ENCODE peak calls at places on chromosome 16, in eight cellular contexts. V, Y, F, Q, X, C, W and L are unnamed samples.

GRCh38 chr16:28915181-28915580 is 9.9 kb downstream of the RABEP2 start:
- DNase-seq in Y (no peak), X (no peak), Q (peak), C (no peak), F (no peak), V (peak), W (no peak), L (no peak)

GRCh38 chr16:53546988-53547391 is 44.0 kb upstream of the AKTIP start:
- DNase-seq in Q (peak), F (no peak), X (no peak), W (no peak), C (no peak), V (peak), Y (no peak), L (no peak)

GRCh38 chr16:48087639-48088038 is 68.2 kb downstream of the ABCC12 start:
- DNase-seq in W (no peak), Q (no peak), C (no peak), X (no peak), F (no peak), V (no peak), Y (no peak), L (no peak)

GRCh38 chr16:28090646-28091377 is 27.3 kb upstream of the GSG1L start:
- DNase-seq in Q (peak), C (no peak), V (peak), Y (no peak), X (no peak), W (no peak), F (peak), L (no peak)

GRCh38 chr16:81758376-81758775 is 20.7 kb upstream of the PLCG2 start:
- DNase-seq in Q (no peak), F (no peak), V (peak), W (no peak), X (no peak), Y (no peak), C (no peak), L (no peak)

GRCh38 chr16:25066747-25067631 is 44.6 kb upstream of the LCMT1 start:
- DNase-seq in Y (peak), C (peak), Q (peak), X (peak), F (peak), V (peak), W (peak), L (peak)

GRCh38 chr16:86510465-86511261 is at the start of gene FOXF1:
- DNase-seq in Q (peak), W (no peak), Y (no peak), V (no peak), C (no peak), F (no peak), X (no peak), L (no peak)

GRCh38 chr16:50841081-50841886 is 99.4 kb downstream of the CYLD start:
- DNase-seq in Q (no peak), Y (no peak), W (no peak), V (no peak), C (peak), F (no peak), X (no peak), L (no peak)

GRCh38 chr16:20624882-20625807 is 49.0 kb upstream of the ACSM2B start:
- DNase-seq in V (no peak), Y (no peak), W (no peak), F (no peak), X (no peak), C (no peak), Q (no peak), L (no peak)

GRCh38 chr16:24539850-24540484 is 601 bp downstream of the RBBP6 start:
- DNase-seq in W (no peak), V (no peak), F (no peak), X (peak), Q (no peak), Y (no peak), C (no peak), L (peak)

GRCh38 chr16:81443688-81444447 is 740 bp upstream of the CMIP start:
- DNase-seq in C (no peak), V (no peak), X (peak), Y (no peak), Q (no peak), F (no peak), W (no peak), L (no peak)

GRCh38 chr16:9345889-9346288 is 254.4 kb downstream of the HAPSTR1 start:
- DNase-seq in W (no peak), Q (no peak), F (no peak), X (no peak), Y (no peak), V (no peak), C (no peak), L (no peak)

GRCh38 chr16:85586360-85587145 is 26.6 kb upstream of the GSE1 start:
- DNase-seq in C (no peak), V (peak), Y (no peak), F (peak), W (no peak), X (no peak), Q (peak), L (no peak)

GRCh38 chr16:10950393-10950792 is 6.0 kb downstream of the CLEC16A start:
- DNase-seq in F (no peak), X (no peak), Q (no peak), W (no peak), V (no peak), C (no peak), Y (no peak), L (no peak)

GRCh38 chr16:15523092-15523541 is 88.7 kb downstream of the BMERB1 start:
- DNase-seq in V (no peak), W (peak), X (peak), C (no peak), Y (no peak), Q (no peak), F (no peak), L (no peak)

GRCh38 chr16:66653581-66654350 is 42.8 kb downstream of the CMTM4 start:
- DNase-seq in F (no peak), Q (no peak), Y (no peak), W (no peak), X (no peak), C (no peak), V (no peak), L (no peak)

GRCh38 chr16:23757937-23758619 is 3.3 kb downstream of the CHP2 start:
- DNase-seq in F (no peak), V (no peak), C (no peak), Y (no peak), X (no peak), W (no peak), Q (no peak), L (no peak)

GRCh38 chr16:89308391-89309333 is 91.2 kb downstream of the ZNF778 start:
- DNase-seq in Q (no peak), V (no peak), X (no peak), Y (no peak), W (no peak), C (no peak), F (peak), L (peak)

GRCh38 chr16:68003031-68003430 is 3.7 kb upstream of the DPEP2 start:
- DNase-seq in V (peak), C (no peak), Y (no peak), X (no peak), Q (no peak), F (no peak), W (no peak), L (no peak)

GRCh38 chr16:11615756-11616447 is 29.2 kb upstream of the LITAF start:
- DNase-seq in Y (no peak), W (no peak), X (no peak), F (no peak), V (no peak), C (no peak), Q (no peak), L (no peak)

GRCh38 chr16:4033951-4034350 is 82.3 kb downstream of the ADCY9 start:
- DNase-seq in Y (no peak), V (no peak), Q (no peak), X (no peak), F (no peak), W (no peak), C (no peak), L (no peak)

GRCh38 chr16:87686697-87687570 is 78.9 kb downstream of the KLHDC4 start:
- DNase-seq in Y (no peak), C (no peak), Q (no peak), F (no peak), W (no peak), X (no peak), V (peak), L (no peak)

GRCh38 chr16:275786-276232 is at the start of gene RGS11:
- DNase-seq in W (no peak), C (no peak), Y (no peak), Q (no peak), V (no peak), F (peak), X (no peak), L (no peak)

GRCh38 chr16:259226-259625 is 16.5 kb downstream of the RGS11 start:
- DNase-seq in C (no peak), Q (no peak), Y (no peak), W (no peak), V (no peak), X (no peak), F (no peak), L (no peak)

GRCh38 chr16:4350365-4350786 is 745 bp downstream of the PAM16 start:
- DNase-seq in W (no peak), Y (no peak), Q (no peak), V (no peak), F (no peak), X (no peak), C (no peak), L (no peak)

GRCh38 chr16:87850009-87851006 is 19.0 kb downstream of the SLC7A5 start:
- DNase-seq in V (peak), Y (peak), Q (peak), W (no peak), X (peak), C (no peak), F (peak), L (peak)

GRCh38 chr16:66107661-66108060 is 258.8 kb upstream of the CDH5 start:
- DNase-seq in Q (peak), Y (no peak), W (no peak), F (no peak), V (peak), C (no peak), X (no peak), L (no peak)

GRCh38 chr16:27431773-27432599 is 30.0 kb downstream of the IL21R start:
- DNase-seq in V (peak), F (no peak), X (no peak), W (no peak), C (peak), Y (no peak), Q (no peak), L (no peak)

GRCh38 chr16:67961551-67961957 is 6.9 kb downstream of the SLC12A4 start:
- DNase-seq in W (no peak), C (no peak), Y (no peak), Q (no peak), F (peak), V (no peak), X (peak), L (no peak)

GRCh38 chr16:75471723-75472634 is 7.5 kb upstream of the TMEM170A start:
- DNase-seq in X (no peak), Y (no peak), F (peak), Q (peak), V (peak), W (peak), C (no peak), L (peak)

GRCh38 chr16:19879241-19879792 is 5.3 kb downstream of the GPRC5B start:
- DNase-seq in W (peak), Q (peak), X (no peak), Y (no peak), V (peak), F (peak), C (no peak), L (no peak)

GRCh38 chr16:19386555-19386954 is 31.1 kb upstream of the TMC5 start:
- DNase-seq in W (no peak), V (no peak), Q (no peak), F (no peak), C (no peak), Y (no peak), X (no peak), L (no peak)

GRCh38 chr16:1708768-1709180 is 2.8 kb downstream of the MAPK8IP3 start:
- DNase-seq in V (peak), C (no peak), F (no peak), Q (peak), Y (no peak), W (no peak), X (no peak), L (no peak)

GRCh38 chr16:58589311-58589890 is 40.2 kb downstream of the CNOT1 start:
- DNase-seq in Y (no peak), V (no peak), F (no peak), W (no peak), X (no peak), C (no peak), Q (no peak), L (no peak)

GRCh38 chr16:74743668-74744299 is 30.8 kb downstream of the FA2H start:
- DNase-seq in X (peak), Q (peak), C (no peak), V (peak), F (no peak), W (no peak), Y (no peak), L (no peak)

GRCh38 chr16:50151744-50152143 is 1.4 kb upstream of the TENT4B start:
- DNase-seq in X (no peak), C (no peak), F (no peak), Q (no peak), V (no peak), W (no peak), Y (no peak), L (no peak)

GRCh38 chr16:75267631-75268264 is 16.3 kb upstream of the BCAR1 start:
- DNase-seq in X (peak), C (no peak), Y (no peak), F (peak), Q (peak), W (peak), V (peak), L (peak)

GRCh38 chr16:79629003-79629402 is 28.5 kb upstream of the MAF start:
- DNase-seq in V (no peak), C (no peak), F (no peak), W (no peak), Y (no peak), X (no peak), Q (no peak), L (no peak)